ENCODE peak calls at places on chromosomes 11 and 22, in four cellular contexts. One of them, this sample, is unnamed.

GRCh38 chr11:13963949-13964770 is 1.6 kb downstream of the SPON1 start:
- DNase-seq in H1: no peak
- DNase-seq in GM12878: no peak
- DNase-seq in K562: no peak
- DNase-seq in this sample: peak; percentile 39

GRCh38 chr22:30969532-30970355 is 679 bp downstream of the TUG1 start:
- DNase-seq in K562: peak; percentile 61
- DNase-seq in GM12878: no peak
- DNase-seq in H1: no peak
- DNase-seq in this sample: no peak

GRCh38 chr11:78417888-78418583 is 416 bp upstream of the GAB2 start:
- DNase-seq in H1: no peak
- DNase-seq in GM12878: no peak
- DNase-seq in K562: peak; percentile 88
- DNase-seq in this sample: peak; percentile 92

GRCh38 chr22:44680058-44680457 is 21.9 kb upstream of the PRR5 start:
- DNase-seq in GM12878: no peak
- DNase-seq in K562: no peak
- DNase-seq in H1: no peak
- DNase-seq in this sample: no peak

GRCh38 chr11:63212742-63213141 is 30.7 kb downstream of the SLC22A25 start:
- DNase-seq in GM12878: no peak
- DNase-seq in K562: peak; percentile 56
- DNase-seq in H1: no peak
- DNase-seq in this sample: peak; percentile 23

GRCh38 chr11:1988667-1989317 is 8.8 kb downstream of the H19 start:
- DNase-seq in K562: no peak
- DNase-seq in H1: no peak
- DNase-seq in GM12878: no peak
- DNase-seq in this sample: no peak

GRCh38 chr11:134951305-134951700 is 539.3 kb upstream of the B3GAT1 start:
- DNase-seq in H1: no peak
- DNase-seq in K562: no peak
- DNase-seq in GM12878: no peak
- DNase-seq in this sample: no peak

GRCh38 chr11:100719362-100719761 is 32.3 kb downstream of the ARHGAP42 start:
- DNase-seq in GM12878: no peak
- DNase-seq in H1: peak; percentile 19
- DNase-seq in K562: no peak
- DNase-seq in this sample: no peak

GRCh38 chr11:93908689-93909088 is 58.3 kb upstream of the VSTM5 start:
- DNase-seq in GM12878: no peak
- DNase-seq in H1: no peak
- DNase-seq in K562: no peak
- DNase-seq in this sample: no peak
- TF ChIP-seq NRF1 in GM12878: no peak
- TF ChIP-seq NRF1 in H1: no peak
- TF ChIP-seq NRF1 in K562: no peak
- TF ChIP-seq NRF1 in this sample: no peak

DNA sequence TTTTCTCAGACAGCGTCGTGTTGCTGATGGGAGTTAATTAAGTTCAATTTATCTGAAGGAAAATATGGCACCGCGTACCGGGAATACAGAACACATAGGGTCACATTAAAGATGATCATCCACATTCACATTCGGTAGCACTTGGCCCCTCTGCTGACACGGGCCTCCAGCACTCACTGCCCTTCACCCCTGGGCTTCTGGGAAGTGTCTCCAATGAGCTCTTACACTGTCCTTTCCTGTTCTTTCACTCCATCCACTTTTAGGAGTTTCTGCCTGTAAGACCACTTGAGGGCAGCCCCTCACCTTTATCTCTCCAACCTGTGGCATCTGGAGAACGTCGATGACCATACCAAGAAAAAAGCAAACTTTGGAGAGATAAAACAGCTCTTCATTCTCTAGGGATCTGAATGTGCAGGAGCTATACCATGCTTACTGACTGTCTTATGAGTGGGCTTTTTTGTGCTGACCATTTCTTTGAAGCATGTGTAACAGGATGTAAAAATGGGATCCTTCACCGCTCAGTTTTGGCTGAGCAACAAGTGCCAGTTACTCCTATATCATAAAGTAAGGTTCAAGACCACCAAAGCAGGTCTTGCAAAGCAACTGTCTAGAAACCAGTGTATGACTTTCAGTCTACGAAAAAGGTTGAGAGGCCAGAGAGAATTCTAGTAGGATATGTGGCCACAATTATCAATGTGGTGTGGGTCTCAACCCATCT is 1.1 kb upstream of the SERGEF start:
- DNase-seq in H1: no peak
- DNase-seq in GM12878: no peak
- DNase-seq in K562: no peak
- DNase-seq in this sample: peak; percentile 23
- TF ChIP-seq NRF1 in H1: no peak
- TF ChIP-seq NRF1 in GM12878: no peak
- TF ChIP-seq NRF1 in K562: no peak
- TF ChIP-seq NRF1 in this sample: no peak

GRCh38 chr22:24061124-24061684 is 50.1 kb downstream of the CABIN1 start:
- DNase-seq in K562: no peak
- DNase-seq in H1: no peak
- DNase-seq in GM12878: no peak
- DNase-seq in this sample: no peak
- TF ChIP-seq NRF1 in K562: no peak
- TF ChIP-seq NRF1 in H1: no peak
- TF ChIP-seq NRF1 in GM12878: no peak
- TF ChIP-seq NRF1 in this sample: no peak

GRCh38 chr22:23180301-23180892 is at the start of gene BCR:
- DNase-seq in GM12878: no peak
- DNase-seq in H1: no peak
- DNase-seq in K562: no peak
- DNase-seq in this sample: peak; percentile 95
- TF ChIP-seq NRF1 in GM12878: no peak
- TF ChIP-seq NRF1 in H1: no peak
- TF ChIP-seq NRF1 in K562: no peak
- TF ChIP-seq NRF1 in this sample: peak; percentile 18

DNA sequence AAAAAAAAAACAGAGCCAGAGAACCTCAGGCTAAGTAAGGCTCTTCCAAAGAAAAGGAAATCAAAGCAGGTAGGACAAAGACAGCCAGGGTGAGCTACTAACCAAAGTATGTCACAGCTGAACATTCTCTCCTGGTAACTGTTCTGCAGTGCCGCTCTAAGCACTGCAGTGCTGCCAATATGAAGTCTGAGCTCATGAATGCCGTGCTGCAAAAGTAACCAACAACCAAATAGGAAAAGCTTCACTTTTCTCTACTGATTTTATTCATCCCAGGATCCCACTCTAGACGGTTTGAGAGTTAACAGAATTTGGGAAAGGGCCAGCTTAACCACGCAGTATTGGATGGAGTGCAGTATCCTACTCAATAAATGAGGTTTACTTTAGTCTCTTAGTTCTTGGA is 3.5 kb downstream of the SIK3 start:
- DNase-seq in H1: no peak
- DNase-seq in K562: no peak
- DNase-seq in GM12878: no peak
- DNase-seq in this sample: no peak
- TF ChIP-seq NRF1 in H1: no peak
- TF ChIP-seq NRF1 in K562: no peak
- TF ChIP-seq NRF1 in GM12878: no peak
- TF ChIP-seq NRF1 in this sample: no peak

DNA sequence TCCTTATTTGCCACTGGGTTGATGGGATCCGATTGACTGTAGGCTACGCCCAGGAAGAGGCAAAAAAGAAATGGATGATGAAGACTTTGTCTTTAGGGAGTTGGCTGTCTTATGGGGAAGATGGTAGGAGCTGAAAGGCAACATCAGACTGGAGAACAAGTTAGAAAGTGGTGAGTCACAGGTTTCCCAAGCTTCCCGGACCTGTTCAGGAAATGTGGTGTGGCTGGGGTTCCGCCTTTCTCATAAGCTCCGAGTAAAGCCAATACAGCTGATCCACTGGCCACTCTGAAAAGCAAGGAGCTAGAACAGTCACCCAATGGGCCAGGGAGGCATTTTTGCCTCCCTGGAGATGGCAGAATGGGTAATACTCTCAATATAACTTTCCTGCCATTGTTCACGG is 194.5 kb downstream of the SNX19 start:
- DNase-seq in GM12878: no peak
- DNase-seq in K562: no peak
- DNase-seq in H1: no peak
- DNase-seq in this sample: no peak
- TF ChIP-seq NRF1 in GM12878: no peak
- TF ChIP-seq NRF1 in K562: no peak
- TF ChIP-seq NRF1 in H1: no peak
- TF ChIP-seq NRF1 in this sample: no peak

DNA sequence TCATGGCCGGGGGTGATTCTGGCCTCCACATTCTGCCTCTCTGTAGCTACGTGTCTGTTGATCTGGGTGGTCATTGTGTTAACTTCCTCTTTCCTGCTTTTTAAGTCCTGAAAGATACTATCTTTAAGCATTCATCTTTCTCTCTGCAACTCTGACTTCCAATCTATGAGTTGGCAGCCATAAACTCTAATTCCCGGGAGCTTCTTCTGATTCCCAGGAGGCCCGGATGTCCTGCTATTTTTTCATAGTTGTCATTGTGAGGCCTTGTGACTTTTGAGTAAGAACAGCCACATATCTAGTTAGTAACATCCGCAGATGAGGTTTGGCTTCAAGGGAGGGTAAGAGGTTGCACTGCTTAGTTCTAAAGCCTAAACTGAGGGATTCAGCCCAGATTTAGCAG is 107.8 kb downstream of the SYN3 start:
- DNase-seq in K562: no peak
- DNase-seq in GM12878: no peak
- DNase-seq in H1: no peak
- DNase-seq in this sample: peak; percentile 18
- TF ChIP-seq NRF1 in K562: no peak
- TF ChIP-seq NRF1 in GM12878: no peak
- TF ChIP-seq NRF1 in H1: no peak
- TF ChIP-seq NRF1 in this sample: no peak

GRCh38 chr11:123430736-123431356 is 777 bp downstream of the GRAMD1B start:
- DNase-seq in GM12878: no peak
- DNase-seq in H1: no peak
- DNase-seq in K562: no peak
- DNase-seq in this sample: no peak
- TF ChIP-seq NRF1 in GM12878: no peak
- TF ChIP-seq NRF1 in H1: no peak
- TF ChIP-seq NRF1 in K562: no peak
- TF ChIP-seq NRF1 in this sample: no peak

This sample was measured in SK-N-SH.